ENCODE peak calls at places on chromosomes 11 and 22, in six cellular contexts. R, V, I, N, T and X are unnamed samples.

GRCh38 chr22:49587987-49588386 is 239.7 kb downstream of the BRD1 start:
- DNase-seq in R (no peak), N (no peak), I (peak; percentile 40), T (peak; percentile 42), V (no peak), X (no peak)

GRCh38 chr11:21514298-21514697 is 678.6 kb upstream of the ANO5 start:
- DNase-seq in T (no peak), N (no peak), I (no peak), R (no peak), V (no peak), X (no peak)

GRCh38 chr11:77084581-77085191 is 17.9 kb downstream of the CAPN5 start:
- DNase-seq in T (peak; percentile 76), N (no peak), I (peak; percentile 40), R (no peak), V (peak; percentile 49), X (no peak)

GRCh38 chr22:30239421-30240405 is 6.8 kb downstream of the LIF start:
- DNase-seq in I (no peak), N (no peak), T (no peak), R (peak; percentile 50), V (no peak), X (no peak)

GRCh38 chr11:279040-279965 is 1.1 kb downstream of the NLRP6 start:
- DNase-seq in R (no peak), I (peak; percentile 69), N (no peak), V (peak; percentile 66), T (peak; percentile 91), X (no peak)

GRCh38 chr22:48204296-48204695 is 1441.8 kb downstream of the TBC1D22A start:
- DNase-seq in V (no peak), T (no peak), R (no peak), N (no peak), I (no peak), X (no peak)

GRCh38 chr11:75328426-75329277 is 22.8 kb downstream of the ARRB1 start:
- DNase-seq in T (peak; percentile 83), I (peak; percentile 89), R (peak; percentile 66), V (peak; percentile 82), N (peak; percentile 83), X (peak; percentile 59)

GRCh38 chr11:13042873-13043338 is 33.8 kb downstream of the RASSF10 start:
- DNase-seq in V (no peak), R (no peak), T (no peak), I (no peak), N (no peak), X (no peak)

GRCh38 chr11:27699926-27700350 is 317 bp downstream of the BDNF start:
- DNase-seq in V (no peak), N (no peak), R (no peak), T (no peak), I (peak; percentile 59), X (no peak)

GRCh38 chr11:34174411-34175041 is 69.1 kb downstream of the NAT10 start:
- DNase-seq in T (peak; percentile 95), V (peak; percentile 89), R (peak; percentile 61), N (peak; percentile 84), I (peak; percentile 92), X (peak; percentile 47)
- H3K4me3 ChIP-seq in T (no peak overlapping the region), V (peak overlapping the region; percentile 9), R (peak overlapping the region; percentile 28), N (peak overlapping the region; percentile 33), I (peak overlapping the region; percentile 25), X (peak overlapping the region; percentile 41)

GRCh38 chr11:86459002-86459385 is 84.3 kb downstream of the CCDC81 start:
- DNase-seq in R (no peak), V (no peak), N (no peak), T (no peak), I (no peak), X (no peak)

GRCh38 chr11:86460461-86461404 is 86.0 kb downstream of the CCDC81 start:
- DNase-seq in I (no peak), N (no peak), V (no peak), R (no peak), T (no peak), X (peak; percentile 49)

GRCh38 chr11:86459682-86460460 is 85.2 kb downstream of the CCDC81 start:
- DNase-seq in I (no peak), N (no peak), T (no peak), R (peak; percentile 84), V (no peak), X (peak; percentile 91)

GRCh38 chr11:86456075-86456939 is 81.6 kb downstream of the CCDC81 start:
- DNase-seq in N (peak; percentile 94), R (peak; percentile 64), I (peak; percentile 79), T (peak; percentile 87), V (peak; percentile 79), X (peak; percentile 89)

GRCh38 chr11:86458294-86459001 is 83.8 kb downstream of the CCDC81 start:
- DNase-seq in I (no peak), T (no peak), R (no peak), V (no peak), N (no peak), X (no peak)
- H3K27ac ChIP-seq in I (no peak overlapping the region), T (no peak overlapping the region), R (no peak overlapping the region), V (no peak overlapping the region), N (peak overlapping the region; percentile 29), X (peak overlapping the region; percentile 88)

DNA sequence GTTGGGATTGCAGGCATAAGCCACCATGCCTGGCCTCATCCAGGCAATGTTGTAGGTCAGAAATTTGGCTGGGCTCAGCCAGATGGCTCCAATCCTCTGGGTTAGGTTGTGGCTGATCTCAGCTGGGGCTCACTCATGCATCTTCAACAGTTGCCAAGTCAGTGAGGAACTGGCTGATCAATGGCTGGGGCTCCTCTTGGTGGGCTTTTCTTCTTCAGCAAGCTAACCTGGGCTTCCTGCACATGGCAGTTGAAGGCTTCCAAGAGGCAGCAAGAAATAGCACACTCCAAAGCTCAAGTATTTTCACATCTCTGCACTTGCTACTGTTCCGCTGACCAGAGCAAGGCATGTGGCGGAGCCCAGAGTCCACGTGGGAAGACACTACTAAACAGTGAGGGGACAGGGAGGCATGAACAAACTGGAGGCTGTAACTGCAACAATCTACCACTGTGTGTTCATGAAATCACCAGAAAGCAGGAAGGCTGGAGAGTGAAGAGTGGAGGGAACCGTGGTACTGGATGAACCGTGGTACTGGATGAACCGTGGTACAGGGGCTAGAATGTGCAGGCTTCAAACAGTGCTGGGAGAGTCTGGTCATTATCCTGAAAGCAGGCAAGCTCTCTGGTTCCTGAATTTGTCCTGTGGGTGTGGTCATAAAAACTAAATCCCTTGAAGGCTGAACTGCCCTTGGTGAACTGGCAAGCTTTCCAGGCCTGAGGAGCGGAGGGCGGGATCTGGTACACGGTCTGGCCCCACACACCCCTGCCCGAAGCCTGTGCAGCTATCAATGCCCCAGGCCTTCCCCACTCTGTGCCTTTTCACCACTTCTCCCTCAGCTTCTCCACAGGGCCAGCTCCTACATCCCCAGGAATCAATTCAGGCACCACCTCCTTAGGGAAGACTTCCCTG is 20.2 kb downstream of the CHST1 start:
- DNase-seq in I (no peak), T (peak; percentile 48), N (no peak), V (no peak), R (no peak), X (no peak)
- TF ChIP-seq CTCF in I (no peak), T (no peak), N (no peak), V (no peak), R (no peak), X (no peak)

DNA sequence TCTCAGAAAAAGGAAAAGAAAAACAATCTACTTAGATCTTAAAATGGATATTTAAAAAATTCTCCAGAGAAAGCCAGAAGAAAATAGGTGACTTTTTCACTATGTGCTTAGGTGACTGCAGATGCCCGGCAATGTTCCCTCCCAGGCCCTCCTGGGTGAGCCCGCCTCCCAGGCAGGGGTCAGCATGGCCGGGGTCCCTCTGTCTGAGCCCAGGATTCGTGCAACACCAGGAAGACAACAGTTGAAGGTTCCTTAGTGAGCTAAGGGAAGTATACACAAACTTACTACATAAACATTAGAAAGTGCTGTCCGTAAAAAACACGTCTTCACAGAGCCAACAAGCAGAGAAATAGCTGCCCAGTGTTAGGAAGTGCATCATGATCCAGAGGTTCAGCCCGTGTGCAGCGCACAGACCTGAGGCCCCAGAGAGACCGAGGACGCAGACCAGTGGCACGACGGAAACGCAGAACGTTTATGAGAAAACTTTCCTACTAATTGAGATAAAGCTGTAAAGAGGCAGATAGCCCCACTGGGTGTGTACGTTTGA is 11.6 kb downstream of the MAPK8IP2 start:
- DNase-seq in V (no peak), N (no peak), I (no peak), R (no peak), T (no peak), X (no peak)
- H3K4me3 ChIP-seq in V (no peak overlapping the region), N (no peak overlapping the region), I (no peak overlapping the region), R (no peak overlapping the region), T (no peak overlapping the region), X (no peak overlapping the region)

GRCh38 chr11:43360361-43361032 is 1.8 kb downstream of the TTC17 start:
- DNase-seq in T (no peak), V (no peak), N (no peak), I (no peak), R (no peak), X (no peak)
- H3K27ac ChIP-seq in T (no peak overlapping the region), V (no peak overlapping the region), N (no peak overlapping the region), I (no peak overlapping the region), R (peak overlapping the region; percentile 77), X (no peak overlapping the region)

GRCh38 chr11:61737636-61738386 is 14.6 kb upstream of the MYRF start:
- DNase-seq in N (no peak), V (no peak), I (no peak), R (no peak), T (no peak), X (no peak)
- TF ChIP-seq CTCF in N (no peak), V (no peak), I (no peak), R (no peak), T (no peak), X (no peak)

GRCh38 chr22:20025401-20026203 is 4.7 kb downstream of the TANGO2 start:
- DNase-seq in T (peak; percentile 56), I (no peak), N (no peak), V (peak; percentile 18), R (no peak), X (no peak)
- H3K4me3 ChIP-seq in T (no peak overlapping the region), I (no peak overlapping the region), N (no peak overlapping the region), V (no peak overlapping the region), R (no peak overlapping the region), X (no peak overlapping the region)